ENCODE peak calls at places on chromosomes 4 and X, in eight cellular contexts. B is GM12892, L is body of pancreas, K is adrenal gland, F is ovary, D is uterus, P is upper lobe of left lung, N is HCT116. W is an unnamed sample.

GRCh38 chr4:41281038-41281634 is 24.4 kb downstream of the UCHL1 start:
- DNase-seq in B (peak; percentile 31), L (peak; percentile 72), K (peak; percentile 62), F (no peak), D (no peak), P (no peak), N (peak; percentile 82), W (peak; percentile 62)

GRCh38 chr4:15042529-15043167 is 40.4 kb downstream of the CPEB2 start:
- DNase-seq in B (no peak), L (no peak), K (no peak), F (no peak), D (no peak), P (no peak), N (no peak), W (no peak)

GRCh38 chr4:94577136-94577535 is 125.4 kb downstream of the PDLIM5 start:
- DNase-seq in B (no peak), L (peak; percentile 30), K (no peak), F (peak; percentile 49), D (peak; percentile 62), P (no peak), N (no peak), W (no peak)

GRCh38 chr4:64079316-64079715 is 329.9 kb downstream of the TECRL start:
- DNase-seq in B (no peak), L (no peak), K (no peak), F (no peak), D (no peak), P (no peak), N (no peak), W (no peak)

GRCh38 chr4:136203199-136203598 is 1329.1 kb downstream of the PCDH18 start:
- DNase-seq in B (no peak), L (no peak), K (no peak), F (no peak), D (no peak), P (no peak), N (no peak), W (no peak)

GRCh38 chrX:141469469-141469868 is 115.1 kb downstream of the SPANXA1 start:
- DNase-seq in B (no peak), L (no peak), K (no peak), F (no peak), D (no peak), P (no peak), N (no peak), W (no peak)

GRCh38 chrX:145405012-145405411 is 157.7 kb downstream of the SPANXN1 start:
- DNase-seq in B (no peak), L (peak; percentile 15), K (peak; percentile 17), F (no peak), D (no peak), P (no peak), N (peak; percentile 1), W (peak; percentile 28)

GRCh38 chrX:42094208-42094607 is 170.9 kb upstream of the CASK start:
- DNase-seq in B (no peak), L (no peak), K (no peak), F (no peak), D (no peak), P (no peak), N (no peak), W (no peak)

DNA sequence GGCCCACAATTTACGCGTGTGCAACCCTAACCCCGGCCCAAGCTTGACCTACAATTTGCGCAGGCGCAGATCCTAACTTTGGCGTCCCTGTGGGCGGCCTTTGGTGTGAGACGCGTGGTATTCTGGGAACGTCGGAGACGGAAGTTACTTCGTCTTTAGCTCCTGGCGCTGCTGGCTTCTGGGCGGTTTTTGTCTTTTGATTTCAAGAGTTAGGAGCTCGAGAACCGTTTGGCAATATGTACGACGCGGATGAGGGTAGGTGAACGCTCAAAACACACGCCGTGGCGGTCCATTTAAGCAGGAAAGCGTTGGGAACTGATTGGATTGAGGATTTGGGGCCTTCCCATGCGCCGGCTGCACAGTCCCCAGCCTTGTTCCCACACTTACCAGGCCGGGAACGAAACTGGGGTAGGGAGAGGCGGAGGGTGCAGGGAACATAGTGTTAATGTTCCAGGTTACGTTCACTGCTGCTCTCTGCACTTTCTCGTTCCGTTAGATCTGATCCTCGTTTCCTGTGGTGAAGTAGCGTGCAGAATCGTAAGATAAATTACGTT is at the start of gene POLR2B:
- DNase-seq in B (peak; percentile 57), L (peak; percentile 97), K (peak; percentile 94), F (peak; percentile 93), D (peak; percentile 90), P (peak; percentile 88), N (peak; percentile 93), W (peak; percentile 97)
- TF ChIP-seq POLR2A in B (peak; percentile 92), L (peak; percentile 93), K (peak; percentile 28), F (peak; percentile 64), D (peak; percentile 54), P (peak; percentile 76), N (peak; percentile 91), W (peak; percentile 93)

GRCh38 chr4:109559983-109560686 is at the start of gene MCUB:
- DNase-seq in B (peak; percentile 84), L (peak; percentile 81), K (peak; percentile 76), F (peak; percentile 87), D (peak; percentile 85), P (peak; percentile 96), N (peak; percentile 73), W (peak; percentile 94)
- TF ChIP-seq POLR2A in B (peak; percentile 72), L (peak; percentile 23), K (peak; percentile 14), F (peak; percentile 64), D (peak; percentile 52), P (no peak), N (no peak), W (peak; percentile 85)

GRCh38 chrX:48590203-48591103 is 6.8 kb upstream of the WDR13 start:
- DNase-seq in B (no peak), L (no peak), K (no peak), F (no peak), D (no peak), P (no peak), N (no peak), W (no peak)
- TF ChIP-seq POLR2A in B (no peak), L (peak; percentile 3), K (no peak), F (no peak), D (no peak), P (no peak), N (no peak), W (no peak)

GRCh38 chr4:16859031-16859430 is 39.4 kb downstream of the LDB2 start:
- DNase-seq in B (no peak), L (no peak), K (no peak), F (no peak), D (no peak), P (no peak), N (no peak), W (no peak)

GRCh38 chr4:16858275-16858752 is 40.1 kb downstream of the LDB2 start:
- DNase-seq in B (no peak), L (no peak), K (no peak), F (no peak), D (no peak), P (no peak), N (no peak), W (no peak)

GRCh38 chr4:16860506-16860905 is 37.9 kb downstream of the LDB2 start:
- DNase-seq in B (no peak), L (no peak), K (no peak), F (no peak), D (no peak), P (no peak), N (no peak), W (no peak)

GRCh38 chr4:16853653-16854052 is 44.8 kb downstream of the LDB2 start:
- DNase-seq in B (no peak), L (no peak), K (no peak), F (no peak), D (no peak), P (no peak), N (no peak), W (no peak)

DNA sequence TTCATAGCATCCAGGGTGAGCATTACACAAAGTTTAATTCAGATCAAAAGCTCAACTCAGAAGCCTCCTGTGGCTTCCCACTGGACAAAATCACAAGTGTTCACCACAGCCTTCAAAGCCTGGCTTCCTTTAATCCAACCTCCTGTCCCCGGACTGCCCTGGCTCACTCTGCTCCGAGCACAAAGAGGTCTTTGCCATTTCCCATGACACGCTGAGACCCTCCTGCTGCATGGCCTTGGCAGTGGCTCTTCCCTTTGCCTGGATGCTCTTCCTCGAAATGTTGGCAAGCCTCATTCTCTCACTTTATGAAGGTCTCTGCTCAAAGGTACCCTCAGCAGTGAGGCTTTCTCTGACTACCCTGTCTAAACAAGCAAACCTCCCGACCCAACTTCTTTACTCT is 41.0 kb downstream of the LDB2 start:
- DNase-seq in B (no peak), L (no peak), K (no peak), F (no peak), D (no peak), P (no peak), N (no peak), W (no peak)
- TF ChIP-seq POLR2A in B (no peak), L (no peak), K (no peak), F (no peak), D (no peak), P (no peak), N (no peak), W (no peak)

DNA sequence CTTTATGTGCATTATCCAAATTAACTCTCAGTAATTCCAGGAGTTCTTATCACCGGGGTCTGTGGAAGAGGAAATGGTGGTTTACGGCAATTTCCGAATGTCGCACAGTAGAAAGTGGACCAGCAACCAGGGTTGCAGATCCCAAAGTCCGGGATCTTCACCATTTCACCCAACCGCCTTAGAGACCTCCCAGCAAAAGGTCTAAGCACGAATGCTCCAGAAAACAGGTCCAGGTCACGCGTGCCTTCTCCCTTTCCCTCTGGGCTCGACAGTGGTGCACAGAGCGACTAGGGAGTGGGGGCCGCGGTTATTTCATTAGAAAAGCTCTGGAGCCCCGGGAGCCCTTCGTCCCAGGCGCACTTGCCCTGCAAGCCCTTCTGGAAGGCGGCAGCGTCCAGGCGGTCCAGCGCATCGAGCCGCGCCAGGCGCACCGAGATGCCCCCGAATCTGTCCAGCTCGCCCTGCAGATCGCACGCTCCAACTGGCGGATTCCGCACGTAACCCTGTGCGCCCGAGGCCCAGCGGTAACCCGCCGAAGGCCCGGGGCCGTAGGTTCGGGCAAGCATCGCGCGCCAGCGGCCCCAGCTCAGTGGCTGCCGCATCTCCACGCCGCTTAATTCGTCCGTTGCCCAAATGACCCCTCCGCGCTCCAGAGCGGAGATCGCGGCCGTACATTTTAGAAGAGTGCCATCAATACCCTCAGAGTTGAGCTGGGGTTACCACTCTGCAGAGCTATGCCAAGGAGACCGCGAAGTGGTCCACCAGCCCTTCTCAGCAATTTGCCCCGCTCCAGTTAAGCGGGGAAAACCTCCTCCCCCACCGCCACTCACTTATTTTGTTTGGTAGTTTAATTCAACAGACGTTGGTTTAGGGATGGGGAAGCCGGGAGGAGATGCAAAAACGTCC is at the start of gene NUDT6:
- DNase-seq in B (peak; percentile 29), L (peak; percentile 51), K (peak; percentile 64), F (peak; percentile 76), D (peak; percentile 56), P (peak; percentile 91), N (no peak), W (peak; percentile 80)
- TF ChIP-seq POLR2A in B (no peak), L (peak; percentile 12), K (no peak), F (no peak), D (no peak), P (no peak), N (no peak), W (no peak)

DNA sequence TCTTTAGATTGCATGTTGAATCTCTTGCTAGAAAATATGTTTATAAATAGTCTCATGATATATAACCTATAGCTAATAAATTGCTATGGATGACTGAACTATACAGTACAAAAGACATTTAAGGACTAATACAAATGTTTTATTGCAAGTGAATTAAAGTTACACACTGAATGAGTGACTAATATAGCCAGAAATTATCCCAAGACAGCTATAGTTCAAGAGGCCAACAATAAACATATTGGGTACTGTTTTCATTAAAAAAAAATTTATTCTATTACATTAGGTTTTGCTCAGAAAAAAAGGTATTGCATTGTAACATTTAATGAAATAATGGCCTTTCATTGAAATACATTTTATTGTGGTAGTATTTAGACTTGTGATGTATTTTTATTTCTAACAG is 819.1 kb downstream of the TRIML1 start:
- DNase-seq in B (no peak), L (no peak), K (no peak), F (no peak), D (no peak), P (no peak), N (no peak), W (no peak)
- TF ChIP-seq POLR2A in B (no peak), L (no peak), K (no peak), F (no peak), D (no peak), P (no peak), N (no peak), W (no peak)